ENCODE peak calls at places on chromosomes 11 and 22, in nine cellular contexts. One of them, this sample, is unnamed.

GRCh38 chr11:103928040-103928555 is 108.3 kb upstream of the DDI1 start:
- DNase-seq in mucosa of descending colon: no peak
- DNase-seq in cardiac muscle cell: no peak
- DNase-seq in CD8-positive, alpha-beta T cell: no peak
- DNase-seq in body of pancreas: no peak
- DNase-seq in IMR-90: no peak
- DNase-seq in OCI-LY7: no peak
- DNase-seq in WTC11: no peak
- DNase-seq in foreskin fibroblast: no peak
- DNase-seq in this sample: no peak

GRCh38 chr22:40153186-40153585 is 24.5 kb upstream of the TNRC6B start:
- DNase-seq in cardiac muscle cell: no peak
- DNase-seq in IMR-90: no peak
- DNase-seq in body of pancreas: no peak
- DNase-seq in WTC11: no peak
- DNase-seq in CD8-positive, alpha-beta T cell: no peak
- DNase-seq in mucosa of descending colon: no peak
- DNase-seq in OCI-LY7: no peak
- DNase-seq in foreskin fibroblast: no peak
- DNase-seq in this sample: no peak

GRCh38 chr11:127627629-127628462 is 627.3 kb upstream of the KIRREL3 start:
- DNase-seq in WTC11: no peak
- DNase-seq in cardiac muscle cell: no peak
- DNase-seq in foreskin fibroblast: no peak
- DNase-seq in CD8-positive, alpha-beta T cell: no peak
- DNase-seq in body of pancreas: peak; percentile 75
- DNase-seq in IMR-90: peak; percentile 4
- DNase-seq in mucosa of descending colon: peak; percentile 73
- DNase-seq in OCI-LY7: no peak
- DNase-seq in this sample: no peak

GRCh38 chr11:129278586-129279319 is 86.6 kb upstream of the ARHGAP32 start:
- DNase-seq in WTC11: peak; percentile 31
- DNase-seq in CD8-positive, alpha-beta T cell: peak; percentile 13
- DNase-seq in body of pancreas: peak; percentile 8
- DNase-seq in cardiac muscle cell: peak; percentile 27
- DNase-seq in foreskin fibroblast: peak; percentile 23
- DNase-seq in IMR-90: no peak
- DNase-seq in OCI-LY7: no peak
- DNase-seq in mucosa of descending colon: peak; percentile 58
- DNase-seq in this sample: peak; percentile 28

GRCh38 chr11:60699282-60699681 is at the start of gene MS4A8:
- DNase-seq in WTC11: no peak
- DNase-seq in body of pancreas: peak; percentile 62
- DNase-seq in OCI-LY7: no peak
- DNase-seq in CD8-positive, alpha-beta T cell: no peak
- DNase-seq in mucosa of descending colon: no peak
- DNase-seq in foreskin fibroblast: no peak
- DNase-seq in cardiac muscle cell: no peak
- DNase-seq in IMR-90: no peak
- DNase-seq in this sample: no peak

GRCh38 chr22:30104501-30105156 is 24.4 kb downstream of the HORMAD2 start:
- DNase-seq in mucosa of descending colon: no peak
- DNase-seq in body of pancreas: no peak
- DNase-seq in IMR-90: peak; percentile 54
- DNase-seq in cardiac muscle cell: peak; percentile 8
- DNase-seq in OCI-LY7: no peak
- DNase-seq in WTC11: no peak
- DNase-seq in foreskin fibroblast: no peak
- DNase-seq in CD8-positive, alpha-beta T cell: no peak
- DNase-seq in this sample: no peak

GRCh38 chr22:41327124-41327523 is 25.8 kb downstream of the ZC3H7B start:
- DNase-seq in foreskin fibroblast: no peak
- DNase-seq in cardiac muscle cell: no peak
- DNase-seq in WTC11: no peak
- DNase-seq in OCI-LY7: no peak
- DNase-seq in body of pancreas: no peak
- DNase-seq in mucosa of descending colon: no peak
- DNase-seq in CD8-positive, alpha-beta T cell: no peak
- DNase-seq in IMR-90: no peak
- DNase-seq in this sample: no peak

GRCh38 chr22:27489265-27489675 is 312.3 kb downstream of the MN1 start:
- DNase-seq in CD8-positive, alpha-beta T cell: no peak
- DNase-seq in foreskin fibroblast: peak; percentile 29
- DNase-seq in IMR-90: peak; percentile 52
- DNase-seq in WTC11: no peak
- DNase-seq in cardiac muscle cell: peak; percentile 44
- DNase-seq in mucosa of descending colon: peak; percentile 85
- DNase-seq in OCI-LY7: no peak
- DNase-seq in body of pancreas: peak; percentile 95
- DNase-seq in this sample: no peak

GRCh38 chr11:101870510-101870909 is 44.3 kb upstream of the CEP126 start:
- DNase-seq in CD8-positive, alpha-beta T cell: no peak
- DNase-seq in WTC11: no peak
- DNase-seq in cardiac muscle cell: peak; percentile 71
- DNase-seq in mucosa of descending colon: no peak
- DNase-seq in body of pancreas: no peak
- DNase-seq in IMR-90: peak; percentile 87
- DNase-seq in foreskin fibroblast: peak; percentile 75
- DNase-seq in OCI-LY7: no peak
- DNase-seq in this sample: no peak
- TF ChIP-seq CTCF in CD8-positive, alpha-beta T cell: no peak
- TF ChIP-seq CTCF in WTC11: no peak
- TF ChIP-seq CTCF in cardiac muscle cell: no peak
- TF ChIP-seq CTCF in mucosa of descending colon: no peak
- TF ChIP-seq CTCF in body of pancreas: no peak
- TF ChIP-seq CTCF in IMR-90: no peak
- TF ChIP-seq CTCF in foreskin fibroblast: no peak
- TF ChIP-seq CTCF in OCI-LY7: no peak
- TF ChIP-seq CTCF in this sample: no peak

GRCh38 chr11:131906963-131907362 is 536.5 kb downstream of the NTM start:
- DNase-seq in WTC11: no peak
- DNase-seq in OCI-LY7: no peak
- DNase-seq in IMR-90: no peak
- DNase-seq in cardiac muscle cell: peak; percentile 16
- DNase-seq in foreskin fibroblast: no peak
- DNase-seq in mucosa of descending colon: no peak
- DNase-seq in body of pancreas: no peak
- DNase-seq in CD8-positive, alpha-beta T cell: no peak
- DNase-seq in this sample: no peak
- TF ChIP-seq CTCF in WTC11: no peak
- TF ChIP-seq CTCF in OCI-LY7: no peak
- TF ChIP-seq CTCF in IMR-90: no peak
- TF ChIP-seq CTCF in cardiac muscle cell: no peak
- TF ChIP-seq CTCF in foreskin fibroblast: peak; percentile 15
- TF ChIP-seq CTCF in mucosa of descending colon: no peak
- TF ChIP-seq CTCF in body of pancreas: no peak
- TF ChIP-seq CTCF in CD8-positive, alpha-beta T cell: no peak
- TF ChIP-seq CTCF in this sample: no peak

DNA sequence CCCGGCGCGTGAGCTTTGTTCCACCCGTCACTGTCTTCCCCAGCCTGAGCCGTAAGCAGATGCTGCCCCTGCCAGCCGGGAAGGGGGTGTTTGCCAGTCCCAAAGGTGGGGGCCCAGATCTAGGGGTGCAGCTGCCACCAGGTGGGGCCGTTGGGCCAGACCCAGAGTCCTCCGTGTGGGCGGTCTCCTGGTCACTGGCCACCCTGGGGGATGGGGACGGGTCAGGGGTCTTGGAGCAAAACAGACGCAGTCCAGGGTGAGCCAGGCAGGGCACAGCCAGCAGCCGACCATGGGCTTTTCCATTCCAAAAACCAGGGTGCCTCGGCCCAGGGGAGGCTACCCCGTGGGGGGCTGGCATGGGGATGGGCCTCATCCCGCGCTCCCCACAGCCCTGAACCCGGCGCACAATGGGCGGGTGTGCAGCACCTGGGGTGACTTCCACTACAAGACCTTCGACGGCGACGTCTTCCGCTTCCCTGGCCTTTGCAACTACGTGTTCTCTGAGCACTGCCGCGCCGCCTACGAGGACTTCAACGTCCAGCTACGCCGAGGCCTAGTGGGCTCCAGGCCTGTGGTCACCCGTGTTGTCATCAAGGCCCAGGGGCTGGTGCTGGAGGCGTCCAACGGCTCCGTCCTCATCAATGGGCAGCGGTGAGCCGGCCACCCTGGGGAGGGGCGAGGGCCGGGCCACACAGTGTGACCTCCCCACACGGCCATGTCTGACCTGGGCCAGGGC is 3.5 kb downstream of the MUC5B start:
- DNase-seq in CD8-positive, alpha-beta T cell: no peak
- DNase-seq in cardiac muscle cell: no peak
- DNase-seq in body of pancreas: no peak
- DNase-seq in mucosa of descending colon: peak; percentile 33
- DNase-seq in OCI-LY7: no peak
- DNase-seq in foreskin fibroblast: no peak
- DNase-seq in IMR-90: no peak
- DNase-seq in WTC11: peak; percentile 47
- DNase-seq in this sample: peak; percentile 64
- TF ChIP-seq CTCF in CD8-positive, alpha-beta T cell: no peak
- TF ChIP-seq CTCF in cardiac muscle cell: no peak
- TF ChIP-seq CTCF in body of pancreas: no peak
- TF ChIP-seq CTCF in mucosa of descending colon: no peak
- TF ChIP-seq CTCF in OCI-LY7: peak; percentile 14
- TF ChIP-seq CTCF in foreskin fibroblast: no peak
- TF ChIP-seq CTCF in IMR-90: no peak
- TF ChIP-seq CTCF in WTC11: no peak
- TF ChIP-seq CTCF in this sample: no peak

DNA sequence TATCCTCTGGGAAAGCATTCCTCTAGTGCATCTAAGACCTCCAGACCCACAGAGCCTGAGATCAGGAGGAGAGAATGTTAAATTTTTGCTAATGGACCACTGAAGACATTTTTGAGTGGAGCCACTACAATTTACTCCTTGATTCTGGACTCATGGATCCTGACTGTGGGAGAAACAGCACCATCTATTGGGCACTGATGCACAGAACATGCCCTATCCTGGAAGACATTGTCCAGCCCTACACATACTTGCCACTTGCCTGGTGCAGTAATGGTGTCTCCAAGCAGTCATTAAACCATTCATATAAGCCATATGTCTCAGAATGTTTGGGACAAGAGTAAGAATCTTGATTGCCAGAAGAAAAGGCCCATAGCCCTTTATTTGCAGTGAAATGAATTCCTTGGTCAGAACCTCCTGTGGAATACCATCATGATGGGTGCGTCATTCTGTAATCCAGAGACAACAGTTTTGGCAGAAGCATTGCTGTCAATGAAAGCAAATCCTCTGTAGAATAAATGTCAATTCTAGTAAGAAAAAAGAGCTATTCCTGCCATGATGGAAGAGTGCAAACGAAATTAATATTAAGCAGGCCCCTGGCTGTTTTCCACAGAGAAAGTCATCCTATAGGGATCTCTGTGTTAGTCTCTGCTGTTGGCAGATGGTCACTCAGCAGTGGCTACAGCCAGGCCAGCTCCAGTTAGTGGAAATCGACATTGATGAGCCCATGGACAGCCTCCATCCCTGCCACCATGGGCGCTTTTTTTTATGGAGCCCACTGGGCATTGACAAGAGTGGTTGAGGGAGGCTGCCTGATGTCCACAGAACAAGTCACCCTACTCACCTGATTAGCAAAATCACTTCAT is 43.5 kb downstream of the GGTLC2 start:
- DNase-seq in foreskin fibroblast: peak; percentile 57
- DNase-seq in body of pancreas: peak; percentile 61
- DNase-seq in cardiac muscle cell: peak; percentile 77
- DNase-seq in CD8-positive, alpha-beta T cell: peak; percentile 16
- DNase-seq in OCI-LY7: peak; percentile 68
- DNase-seq in WTC11: peak; percentile 24
- DNase-seq in IMR-90: peak; percentile 65
- DNase-seq in mucosa of descending colon: no peak
- DNase-seq in this sample: peak; percentile 39
- TF ChIP-seq CTCF in foreskin fibroblast: peak; percentile 81
- TF ChIP-seq CTCF in body of pancreas: peak; percentile 63
- TF ChIP-seq CTCF in cardiac muscle cell: peak; percentile 87
- TF ChIP-seq CTCF in CD8-positive, alpha-beta T cell: peak; percentile 31
- TF ChIP-seq CTCF in OCI-LY7: peak; percentile 97
- TF ChIP-seq CTCF in WTC11: peak; percentile 39
- TF ChIP-seq CTCF in IMR-90: peak; percentile 84
- TF ChIP-seq CTCF in mucosa of descending colon: peak; percentile 69
- TF ChIP-seq CTCF in this sample: peak; percentile 52

DNA sequence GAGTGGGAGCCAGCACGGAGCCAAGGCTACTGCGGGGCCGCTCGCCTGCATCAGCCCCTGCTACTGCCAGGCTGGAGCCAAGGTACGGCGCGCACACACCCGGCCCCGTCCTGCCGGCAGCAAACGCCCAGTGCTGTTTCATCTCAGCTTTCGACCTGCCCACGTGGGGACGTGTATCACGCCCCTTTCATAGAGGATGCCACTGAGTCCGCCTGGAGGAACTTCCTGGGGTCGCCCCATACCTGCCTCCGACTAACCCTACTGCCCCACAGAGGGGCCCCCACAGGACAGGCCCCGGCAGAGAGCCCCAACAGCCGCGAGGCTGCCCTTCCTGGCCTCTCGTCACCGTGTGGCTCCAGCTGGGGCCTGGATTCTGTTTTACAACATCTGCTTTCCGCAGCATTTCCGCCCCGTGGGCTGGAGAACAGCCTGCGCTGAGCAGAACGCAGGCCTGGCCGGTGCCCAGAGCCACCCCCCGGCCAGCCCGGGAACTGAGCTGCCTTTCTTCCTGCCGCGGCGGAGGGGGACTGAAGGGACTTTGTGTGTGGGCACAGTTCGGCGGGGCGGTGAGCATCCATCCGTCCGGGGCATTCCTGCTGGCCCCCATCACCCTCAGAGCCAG is 22.9 kb upstream of the ARHGAP8 start:
- DNase-seq in CD8-positive, alpha-beta T cell: no peak
- DNase-seq in IMR-90: peak; percentile 71
- DNase-seq in WTC11: no peak
- DNase-seq in body of pancreas: peak; percentile 35
- DNase-seq in cardiac muscle cell: peak; percentile 86
- DNase-seq in OCI-LY7: no peak
- DNase-seq in foreskin fibroblast: peak; percentile 76
- DNase-seq in mucosa of descending colon: peak; percentile 53
- DNase-seq in this sample: no peak
- TF ChIP-seq CTCF in CD8-positive, alpha-beta T cell: no peak
- TF ChIP-seq CTCF in IMR-90: peak; percentile 44
- TF ChIP-seq CTCF in WTC11: no peak
- TF ChIP-seq CTCF in body of pancreas: no peak
- TF ChIP-seq CTCF in cardiac muscle cell: peak; percentile 45
- TF ChIP-seq CTCF in OCI-LY7: no peak
- TF ChIP-seq CTCF in foreskin fibroblast: peak; percentile 45
- TF ChIP-seq CTCF in mucosa of descending colon: no peak
- TF ChIP-seq CTCF in this sample: no peak

DNA sequence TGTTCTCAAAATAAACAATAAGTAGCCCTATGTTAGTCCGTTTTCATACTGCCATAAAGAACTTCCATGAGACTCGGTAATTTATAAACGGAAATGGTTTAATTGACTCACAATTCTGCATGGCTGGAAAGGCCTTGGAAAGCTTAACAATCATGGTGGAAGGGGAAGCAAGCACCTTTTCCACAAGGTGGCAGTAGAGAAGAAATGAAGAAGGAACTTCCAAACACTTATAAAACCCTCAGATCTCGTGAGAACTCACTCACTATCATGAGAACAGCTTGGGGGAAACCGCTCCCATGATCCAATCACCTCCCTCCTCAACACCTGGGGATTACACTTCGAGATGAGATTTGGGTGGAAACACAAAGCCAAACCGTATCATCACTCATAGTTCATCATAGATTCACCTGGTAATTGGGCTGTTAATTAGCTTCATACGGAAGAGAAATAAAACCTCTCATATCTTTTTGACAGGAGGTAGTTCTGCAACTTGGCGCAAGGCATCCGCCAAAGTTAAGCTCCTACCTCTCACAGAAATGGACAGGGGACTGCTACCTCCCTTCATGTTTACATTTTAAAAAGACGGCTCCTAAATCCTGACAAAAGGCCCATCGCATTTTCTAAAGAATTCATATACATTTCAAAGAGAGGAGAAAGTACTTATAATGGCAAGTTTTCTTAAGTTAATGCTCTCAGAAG is 49.0 kb downstream of the MUC15 start:
- DNase-seq in IMR-90: peak; percentile 6
- DNase-seq in WTC11: peak; percentile 31
- DNase-seq in OCI-LY7: peak; percentile 28
- DNase-seq in cardiac muscle cell: peak; percentile 21
- DNase-seq in body of pancreas: no peak
- DNase-seq in CD8-positive, alpha-beta T cell: no peak
- DNase-seq in foreskin fibroblast: no peak
- DNase-seq in mucosa of descending colon: no peak
- DNase-seq in this sample: no peak
- TF ChIP-seq CTCF in IMR-90: peak; percentile 17
- TF ChIP-seq CTCF in WTC11: no peak
- TF ChIP-seq CTCF in OCI-LY7: peak; percentile 69
- TF ChIP-seq CTCF in cardiac muscle cell: peak; percentile 32
- TF ChIP-seq CTCF in body of pancreas: peak; percentile 6
- TF ChIP-seq CTCF in CD8-positive, alpha-beta T cell: no peak
- TF ChIP-seq CTCF in foreskin fibroblast: peak; percentile 27
- TF ChIP-seq CTCF in mucosa of descending colon: no peak
- TF ChIP-seq CTCF in this sample: no peak